ENCODE peak calls at places on chromosomes 2 and 18, in four cellular contexts. V is aorta, H is fibroblast of lung, O is left ventricle myocardium inferior. Y is an unnamed sample.

GRCh38 chr2:66584011-66584410 is 149.1 kb downstream of the MEIS1 start:
- DNase-seq in V (no peak), H (peak; percentile 47), O (no peak), Y (peak; percentile 51)

GRCh38 chr2:75609334-75609689 is 37.3 kb upstream of the MRPL19 start:
- DNase-seq in V (no peak), H (no peak), O (no peak), Y (no peak)

GRCh38 chr2:230828272-230828961 is 36.3 kb upstream of the ITM2C start:
- DNase-seq in V (no peak), H (no peak), O (peak; percentile 49), Y (no peak)

GRCh38 chr2:23273786-23274185 is 111.2 kb upstream of the KLHL29 start:
- DNase-seq in V (no peak), H (no peak), O (no peak), Y (no peak)

GRCh38 chr2:54771166-54771565 is 47.7 kb downstream of the EML6 start:
- DNase-seq in V (no peak), H (no peak), O (no peak), Y (no peak)

GRCh38 chr2:44098050-44098449 is 70.6 kb upstream of the PPM1B start:
- DNase-seq in V (no peak), H (no peak), O (no peak), Y (no peak)

GRCh38 chr2:57075226-57075625 is 891.4 kb downstream of the CCDC85A start:
- DNase-seq in V (no peak), H (peak; percentile 6), O (no peak), Y (no peak)

GRCh38 chr2:100953406-100954043 is 48.6 kb upstream of the RPL31 start:
- DNase-seq in V (no peak), H (no peak), O (no peak), Y (no peak)

GRCh38 chr2:188600536-188601210 is 309.0 kb downstream of the GULP1 start:
- DNase-seq in V (no peak), H (peak; percentile 69), O (no peak), Y (no peak)

GRCh38 chr2:43407826-43408783 is 181.7 kb upstream of the ZFP36L2 start:
- DNase-seq in V (no peak), H (peak; percentile 18), O (no peak), Y (no peak)

GRCh38 chr2:25586726-25587144 is 86.6 kb downstream of the DTNB start:
- DNase-seq in V (no peak), H (no peak), O (no peak), Y (no peak)

DNA sequence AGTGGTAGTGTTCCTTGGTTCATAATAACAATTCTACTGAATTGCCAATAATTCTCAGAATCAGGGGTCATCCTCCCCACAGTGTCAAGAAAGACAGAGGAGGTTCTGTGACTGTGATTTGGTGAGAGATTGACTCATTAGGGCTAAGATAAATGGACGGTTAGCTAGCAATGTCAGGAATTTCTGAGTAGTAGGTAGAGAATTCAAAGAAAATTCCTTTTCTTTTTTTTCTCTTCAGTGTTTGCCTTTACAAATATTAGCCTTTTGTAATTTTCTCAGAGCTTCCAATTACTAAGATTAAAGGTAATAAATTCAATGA is 16.8 kb upstream of the CRIM1 start:
- DNase-seq in V (no peak), H (no peak), O (no peak), Y (no peak)
- H3K27ac ChIP-seq in V (no peak overlapping the region), H (peak overlapping the region; percentile 49), O (no peak overlapping the region), Y (no peak overlapping the region)

GRCh38 chr2:117996525-117996924 is 17.3 kb downstream of the CCDC93 start:
- DNase-seq in V (no peak), H (no peak), O (no peak), Y (no peak)
- H3K36me3 ChIP-seq in V (peaks cover 19% of the 10 kb centered on the region), H (peaks cover 10% of the 10 kb centered on the region), O (peaks cover 97% of the 10 kb centered on the region), Y (peaks cover 78% of the 10 kb centered on the region)

GRCh38 chr2:197674546-197674945 is 841 bp downstream of the RFTN2 start:
- DNase-seq in V (no peak), H (peak; percentile 67), O (no peak), Y (peak; percentile 4)
- H3K27ac ChIP-seq in V (no peak overlapping the region), H (no peak overlapping the region), O (peak overlapping the region; percentile 83), Y (no peak overlapping the region)

DNA sequence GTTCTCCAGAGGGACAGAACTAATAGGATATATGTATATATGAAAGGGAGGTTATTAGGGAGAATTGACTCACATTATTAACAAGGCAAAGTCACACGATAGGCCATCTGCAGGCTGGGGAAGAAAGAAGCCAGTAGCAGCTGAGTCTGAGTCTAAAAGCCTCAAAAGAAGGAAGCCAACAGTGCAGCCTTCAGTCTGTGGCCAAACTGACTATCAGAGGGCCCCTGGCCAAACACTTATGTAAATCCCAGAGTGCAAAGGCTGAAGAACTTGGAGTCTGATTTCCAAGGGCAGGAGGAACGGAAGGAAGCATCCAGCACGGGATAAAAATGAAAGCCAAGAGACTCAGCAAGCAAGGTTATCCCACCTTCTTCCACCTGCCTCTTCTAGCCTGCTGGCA is 108.0 kb upstream of the LDLRAD4 start:
- DNase-seq in V (no peak), H (no peak), O (no peak), Y (no peak)
- H3K36me3 ChIP-seq in V (no peaks in the 10 kb centered on the region), H (peaks cover 2% of the 10 kb centered on the region), O (peaks cover 57% of the 10 kb centered on the region), Y (no peaks in the 10 kb centered on the region)

GRCh38 chr2:144944506-144945230 is 424.7 kb upstream of the ZEB2 start:
- DNase-seq in V (no peak), H (no peak), O (no peak), Y (no peak)

GRCh38 chr2:144941743-144942488 is 422.0 kb upstream of the ZEB2 start:
- DNase-seq in V (no peak), H (no peak), O (no peak), Y (no peak)

GRCh38 chr2:144943293-144943941 is 423.5 kb upstream of the ZEB2 start:
- DNase-seq in V (no peak), H (no peak), O (no peak), Y (no peak)

GRCh38 chr2:144943986-144944385 is 424.1 kb upstream of the ZEB2 start:
- DNase-seq in V (no peak), H (peak; percentile 69), O (no peak), Y (no peak)

DNA sequence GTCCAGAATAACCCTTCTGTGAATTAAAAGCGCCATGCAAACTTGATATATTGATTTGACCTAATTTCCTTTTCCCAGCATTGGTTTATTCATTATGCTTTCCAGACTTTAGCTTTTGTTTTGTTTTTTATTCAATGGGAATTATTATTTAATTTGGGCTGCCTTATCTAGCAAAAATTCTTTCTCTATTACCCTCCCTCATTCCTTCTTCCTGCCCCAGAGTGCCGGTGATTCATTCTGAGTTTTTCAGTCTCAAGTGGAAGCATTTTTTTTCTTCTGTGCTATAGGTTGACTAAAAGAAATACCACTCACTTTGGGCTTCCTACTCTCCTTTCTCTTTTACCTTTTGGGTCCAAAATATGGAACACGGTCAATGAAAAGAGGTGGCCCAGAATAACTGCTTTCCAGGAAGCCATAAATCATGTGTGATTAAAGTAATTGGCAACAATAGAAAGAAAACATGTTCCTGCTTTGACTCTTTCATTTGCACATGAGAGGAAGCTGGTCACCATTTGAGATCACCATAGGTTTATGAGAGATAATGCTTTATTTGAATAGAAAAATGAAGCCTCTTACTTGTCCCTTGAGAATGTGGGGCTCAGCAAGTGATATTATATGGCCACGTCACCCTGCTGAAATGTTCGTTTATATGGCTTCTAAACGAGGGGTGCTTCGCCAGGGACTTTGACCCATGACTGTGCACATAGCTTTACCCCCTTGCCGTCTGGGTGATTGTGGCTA is 422.8 kb upstream of the ZEB2 start:
- DNase-seq in V (no peak), H (peak; percentile 53), O (no peak), Y (no peak)
- H3K27ac ChIP-seq in V (peak overlapping the region; percentile 49), H (peak overlapping the region; percentile 15), O (peak overlapping the region; percentile 5), Y (no peak overlapping the region)

GRCh38 chr2:9867876-9868275 is 24.6 kb downstream of the TAF1B start:
- DNase-seq in V (no peak), H (no peak), O (no peak), Y (no peak)
- H3K36me3 ChIP-seq in V (no peaks in the 10 kb centered on the region), H (no peaks in the 10 kb centered on the region), O (peaks cover 36% of the 10 kb centered on the region), Y (peaks cover 12% of the 10 kb centered on the region)

GRCh38 chr2:121155502-121156056 is 129.4 kb downstream of the TFCP2L1 start:
- DNase-seq in V (no peak), H (no peak), O (no peak), Y (no peak)
- H3K27ac ChIP-seq in V (no peak overlapping the region), H (no peak overlapping the region), O (no peak overlapping the region), Y (no peak overlapping the region)

DNA sequence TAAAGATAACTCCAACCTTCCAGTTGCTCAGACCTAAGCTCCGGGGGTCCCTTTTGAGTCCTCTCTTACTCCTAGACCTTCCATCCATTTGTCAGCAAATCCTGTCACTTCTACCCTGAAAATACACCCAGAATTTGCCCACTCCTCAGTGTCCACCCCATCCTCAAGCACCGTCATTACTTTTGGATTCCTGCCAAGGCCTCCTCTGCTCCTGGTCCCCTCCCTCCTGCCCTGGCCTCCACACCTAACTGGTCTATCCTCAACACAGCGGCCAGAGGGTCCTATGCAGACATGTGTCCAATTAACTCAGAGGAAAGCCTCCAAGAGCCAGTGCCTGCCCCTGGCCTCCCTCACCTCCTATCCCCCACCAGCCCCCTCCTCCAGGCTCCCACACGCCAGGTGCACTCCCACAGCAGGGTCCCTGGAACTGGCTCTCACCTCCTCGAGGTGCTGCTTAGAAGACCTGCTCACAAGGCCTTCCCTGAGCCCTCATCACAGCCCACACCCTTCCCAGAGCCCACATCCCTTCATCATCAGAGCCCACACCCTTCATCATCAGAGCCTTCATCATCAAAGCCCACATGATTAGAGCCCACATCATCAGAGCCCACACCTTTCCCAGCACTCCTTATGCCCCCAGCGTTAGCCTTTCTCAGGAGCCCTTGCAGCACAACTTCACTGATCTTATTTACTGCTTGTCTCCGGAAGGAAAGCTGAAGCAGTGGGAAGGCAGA is 20.4 kb downstream of the FAM178B start:
- DNase-seq in V (no peak), H (no peak), O (no peak), Y (no peak)
- H3K36me3 ChIP-seq in V (no peaks in the 10 kb centered on the region), H (no peaks in the 10 kb centered on the region), O (no peaks in the 10 kb centered on the region), Y (no peaks in the 10 kb centered on the region)